ENCODE peak calls at places on chromosomes 5 and 9, in six cellular contexts. H, X, A, O, B and D are unnamed samples.

GRCh38 chr9:10366171-10366779 is 246.5 kb downstream of the PTPRD start:
- DNase-seq in B (peak; percentile 55), X (peak; percentile 13), O (peak; percentile 72), A (no peak), H (peak; percentile 54), D (no peak)

GRCh38 chr5:87769137-87769536 is 356.4 kb upstream of the CCNH start:
- DNase-seq in X (no peak), A (no peak), H (no peak), O (no peak), B (no peak), D (no peak)

GRCh38 chr9:123710299-123710698 is 219.6 kb downstream of the DENND1A start:
- DNase-seq in A (no peak), O (peak; percentile 27), H (no peak), X (peak; percentile 95), B (peak; percentile 82), D (no peak)

GRCh38 chr5:43785198-43785597 is 182.2 kb downstream of the NNT start:
- DNase-seq in X (no peak), A (no peak), O (no peak), H (no peak), B (no peak), D (no peak)

GRCh38 chr5:116661419-116661818 is 86.8 kb upstream of the SEMA6A start:
- DNase-seq in A (no peak), O (no peak), X (no peak), H (no peak), B (no peak), D (no peak)

GRCh38 chr9:127598839-127599549 is 13.1 kb upstream of the STXBP1 start:
- DNase-seq in O (no peak), B (no peak), A (no peak), H (peak; percentile 78), X (no peak), D (no peak)

GRCh38 chr9:75185585-75186170 is 97.4 kb downstream of the OSTF1 start:
- DNase-seq in H (peak; percentile 75), A (peak; percentile 68), X (no peak), B (peak; percentile 46), O (peak; percentile 75), D (peak; percentile 68)

GRCh38 chr5:140408750-140409241 is 7.2 kb downstream of the ANKHD1 start:
- DNase-seq in H (no peak), O (peak; percentile 15), A (peak; percentile 32), B (no peak), X (no peak), D (no peak)

GRCh38 chr9:117459941-117460340 is 45.1 kb upstream of the ASTN2 start:
- DNase-seq in O (no peak), B (no peak), A (no peak), H (no peak), X (no peak), D (no peak)

GRCh38 chr5:179269781-179270543 is 75.3 kb downstream of the ADAMTS2 start:
- DNase-seq in X (no peak), H (no peak), B (no peak), A (no peak), O (peak; percentile 36), D (peak; percentile 14)

GRCh38 chr9:911003-911402 is 65.5 kb upstream of the DMRT3 start:
- DNase-seq in A (no peak), B (no peak), X (no peak), O (peak; percentile 17), H (peak; percentile 85), D (peak; percentile 76)

GRCh38 chr5:148482697-148483462 is 99.1 kb downstream of the FBXO38 start:
- DNase-seq in X (peak; percentile 34), O (peak; percentile 86), A (peak; percentile 92), B (peak; percentile 36), H (peak; percentile 86), D (peak; percentile 89)

GRCh38 chr5:96683810-96684209 is 21.6 kb downstream of the CAST start:
- DNase-seq in B (no peak), A (no peak), X (no peak), H (no peak), O (no peak), D (no peak)

GRCh38 chr9:100933656-100934055 is 94.9 kb upstream of the PLPPR1 start:
- DNase-seq in H (no peak), X (no peak), B (no peak), O (peak; percentile 2), A (no peak), D (no peak)

GRCh38 chr5:157323107-157323706 is 57.3 kb downstream of the CYFIP2 start:
- DNase-seq in X (no peak), H (peak; percentile 46), O (no peak), A (peak; percentile 85), B (no peak), D (peak; percentile 54)

GRCh38 chr5:79263290-79263689 is 27.4 kb downstream of the JMY start:
- DNase-seq in X (no peak), O (no peak), A (no peak), B (no peak), H (no peak), D (no peak)

GRCh38 chr9:128936171-128936865 is 11.1 kb downstream of the DOLK start:
- DNase-seq in X (no peak), H (no peak), O (no peak), B (no peak), A (no peak), D (peak; percentile 22)

GRCh38 chr5:126619781-126620180 is 19.0 kb downstream of the PHAX start:
- DNase-seq in A (no peak), H (no peak), O (peak; percentile 46), X (no peak), B (no peak), D (no peak)

GRCh38 chr5:124200381-124200780 is 546.1 kb downstream of the ZNF608 start:
- DNase-seq in B (no peak), O (no peak), H (no peak), X (peak; percentile 17), A (no peak), D (no peak)

GRCh38 chr5:124194282-124194681 is 552.2 kb downstream of the ZNF608 start:
- DNase-seq in O (no peak), H (no peak), B (no peak), A (no peak), X (no peak), D (no peak)

GRCh38 chr5:124195416-124195815 is 551.0 kb downstream of the ZNF608 start:
- DNase-seq in A (no peak), B (no peak), X (no peak), H (no peak), O (peak; percentile 9), D (no peak)

GRCh38 chr5:124203308-124203707 is 543.1 kb downstream of the ZNF608 start:
- DNase-seq in O (no peak), A (no peak), H (peak; percentile 25), B (no peak), X (no peak), D (no peak)

DNA sequence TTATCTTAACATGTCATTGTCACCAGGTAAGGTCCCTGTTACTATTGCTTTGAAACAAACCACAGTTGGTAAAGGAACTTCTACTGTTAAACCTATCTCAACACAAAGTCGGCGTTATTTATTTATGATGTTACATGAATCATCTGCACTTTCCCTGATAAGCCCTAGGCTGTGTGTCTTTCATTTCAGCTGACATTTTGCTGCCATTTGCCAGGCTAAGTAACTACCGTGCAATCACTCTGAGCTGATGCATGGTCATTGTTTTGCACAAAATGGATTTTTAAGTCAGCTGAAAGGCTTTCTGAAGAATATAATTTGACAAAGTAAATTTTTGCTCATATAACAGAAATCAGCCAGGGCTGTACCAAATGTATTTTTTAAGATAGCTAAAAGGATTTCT is 546.5 kb downstream of the ZNF608 start:
- DNase-seq in O (no peak), B (no peak), H (no peak), X (no peak), A (no peak), D (no peak)
- H2BK5ac ChIP-seq in O (no peak overlapping the region), B (no peak overlapping the region), H (no peak overlapping the region), X (no peak overlapping the region), A (no peak overlapping the region), D (no peak overlapping the region)

DNA sequence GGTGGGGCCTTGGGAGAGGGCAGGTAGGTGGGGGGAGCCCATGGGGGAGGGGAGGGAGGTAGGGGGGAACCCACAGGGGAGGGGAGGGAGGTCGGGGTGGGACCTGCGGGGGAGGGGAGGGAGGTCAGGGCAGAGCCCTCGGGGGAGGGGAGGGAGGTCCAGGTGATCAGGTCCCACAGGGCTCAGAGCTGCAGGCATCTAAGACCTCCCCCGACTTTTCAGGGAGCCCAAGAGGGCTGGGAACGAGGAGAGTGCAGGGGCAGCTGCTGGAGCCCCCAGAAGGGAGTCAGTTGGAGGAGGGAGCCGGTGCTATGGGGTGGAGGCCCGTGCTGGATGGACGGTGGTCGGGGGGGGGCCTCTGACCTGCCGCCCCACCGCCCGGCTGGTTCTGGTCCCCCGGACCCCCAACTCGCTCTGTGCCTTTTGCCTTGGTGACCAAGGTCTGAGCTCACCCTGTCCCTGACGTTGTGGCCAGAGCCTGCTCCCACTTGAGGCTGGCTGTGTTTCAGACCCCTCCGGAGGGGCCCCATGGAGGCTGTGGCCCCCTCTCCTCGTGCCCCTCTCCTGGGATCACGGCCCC is 31.8 kb downstream of the SLC9A3 start:
- DNase-seq in O (no peak), H (no peak), B (no peak), X (no peak), A (no peak), D (no peak)
- H2BK5ac ChIP-seq in O (no peak overlapping the region), H (no peak overlapping the region), B (no peak overlapping the region), X (no peak overlapping the region), A (no peak overlapping the region), D (no peak overlapping the region)

GRCh38 chr5:36755340-36755739 is 121.2 kb upstream of the NIPBL start:
- DNase-seq in O (no peak), A (no peak), B (no peak), X (no peak), H (no peak), D (no peak)

GRCh38 chr5:36751881-36752280 is 124.7 kb upstream of the NIPBL start:
- DNase-seq in H (peak; percentile 47), O (no peak), A (no peak), B (no peak), X (no peak), D (peak; percentile 43)

GRCh38 chr5:36756848-36757247 is 119.7 kb upstream of the NIPBL start:
- DNase-seq in B (no peak), O (no peak), A (no peak), X (no peak), H (no peak), D (no peak)

GRCh38 chr5:36759117-36759516 is 117.5 kb upstream of the NIPBL start:
- DNase-seq in B (no peak), A (no peak), O (no peak), H (no peak), X (no peak), D (no peak)

DNA sequence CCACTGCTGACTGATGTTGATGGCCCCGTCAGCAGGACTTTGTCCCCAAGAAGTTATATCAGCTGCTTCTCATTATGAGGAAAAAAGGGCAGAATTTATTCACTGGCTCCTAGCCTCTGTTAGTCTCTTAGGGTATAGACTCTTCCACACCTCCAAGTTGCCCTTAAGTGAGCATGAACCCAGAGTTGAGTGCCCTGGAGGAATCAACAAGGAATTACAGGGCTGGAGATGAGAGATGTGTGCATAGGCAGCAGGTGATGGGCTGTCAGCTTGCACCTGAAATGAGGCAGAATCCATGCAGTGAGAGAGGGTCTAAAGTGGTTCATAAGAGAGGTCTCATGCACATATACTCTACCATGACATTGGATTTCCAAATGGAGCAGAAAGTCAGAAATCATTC is 120.5 kb upstream of the NIPBL start:
- DNase-seq in A (no peak), B (no peak), H (no peak), X (no peak), O (no peak), D (no peak)
- H2BK5ac ChIP-seq in A (no peak overlapping the region), B (no peak overlapping the region), H (no peak overlapping the region), X (no peak overlapping the region), O (no peak overlapping the region), D (no peak overlapping the region)

DNA sequence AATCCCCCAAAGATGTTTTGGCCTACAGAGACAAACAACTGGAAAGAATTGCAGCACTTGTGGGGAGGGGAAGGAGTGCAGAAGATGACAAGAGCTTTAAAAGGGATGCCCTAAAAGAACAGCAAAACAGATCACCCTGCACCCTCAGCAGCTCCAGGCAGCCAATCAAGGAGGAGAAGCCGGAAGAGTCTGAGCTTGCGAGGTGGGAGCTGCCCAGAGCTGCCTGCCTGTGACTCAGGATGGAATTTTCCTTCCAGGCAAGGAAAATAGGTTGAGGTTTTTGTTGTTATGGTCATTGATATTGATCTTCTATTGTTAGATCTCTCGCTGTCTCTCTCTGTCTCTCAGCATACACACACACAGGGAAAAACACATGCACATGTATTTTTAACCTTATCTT is 70.3 kb upstream of the MAP1B start:
- DNase-seq in X (peak; percentile 4), B (peak; percentile 17), O (peak; percentile 26), A (no peak), H (peak; percentile 81), D (peak; percentile 55)
- H2BK5ac ChIP-seq in X (no peak overlapping the region), B (no peak overlapping the region), O (peak overlapping the region; percentile 56), A (no peak overlapping the region), H (no peak overlapping the region), D (no peak overlapping the region)